ENCODE peak calls at places on chromosomes 2 and 18, in ten cellular contexts. One of them, this sample, is unnamed.

GRCh38 chr2:128557841-128558241 is 239.2 kb upstream of the HS6ST1 start:
- DNase-seq in breast epithelium: no peak
- DNase-seq in right lobe of liver: no peak
- DNase-seq in body of pancreas: peak
- DNase-seq in choroid plexus epithelial cell: peak
- DNase-seq in GM12865: no peak
- DNase-seq in psoas muscle: no peak
- DNase-seq in lower lobe of right lung: no peak
- DNase-seq in keratinocyte: no peak
- DNase-seq in AG04450: no peak
- DNase-seq in this sample: peak

GRCh38 chr2:207390302-207391095 is 139.3 kb upstream of the CREB1 start:
- DNase-seq in breast epithelium: no peak
- DNase-seq in right lobe of liver: no peak
- DNase-seq in body of pancreas: no peak
- DNase-seq in choroid plexus epithelial cell: no peak
- DNase-seq in GM12865: no peak
- DNase-seq in psoas muscle: no peak
- DNase-seq in lower lobe of right lung: no peak
- DNase-seq in keratinocyte: no peak
- DNase-seq in AG04450: no peak
- DNase-seq in this sample: no peak

GRCh38 chr2:26946841-26947784 is 23.3 kb upstream of the MAPRE3 start:
- DNase-seq in breast epithelium: no peak
- DNase-seq in right lobe of liver: peak
- DNase-seq in body of pancreas: peak
- DNase-seq in choroid plexus epithelial cell: peak
- DNase-seq in GM12865: no peak
- DNase-seq in psoas muscle: no peak
- DNase-seq in lower lobe of right lung: peak
- DNase-seq in keratinocyte: no peak
- DNase-seq in AG04450: no peak
- DNase-seq in this sample: peak

GRCh38 chr2:241854342-241855244 is 4.1 kb downstream of the PDCD1 start:
- DNase-seq in breast epithelium: peak
- DNase-seq in right lobe of liver: peak
- DNase-seq in body of pancreas: no peak
- DNase-seq in choroid plexus epithelial cell: peak
- DNase-seq in GM12865: no peak
- DNase-seq in psoas muscle: no peak
- DNase-seq in lower lobe of right lung: peak
- DNase-seq in keratinocyte: no peak
- DNase-seq in AG04450: no peak
- DNase-seq in this sample: no peak

GRCh38 chr18:34834897-34835296 is 124.8 kb downstream of the DTNA start:
- DNase-seq in breast epithelium: no peak
- DNase-seq in right lobe of liver: no peak
- DNase-seq in body of pancreas: no peak
- DNase-seq in choroid plexus epithelial cell: peak
- DNase-seq in GM12865: peak
- DNase-seq in psoas muscle: no peak
- DNase-seq in lower lobe of right lung: no peak
- DNase-seq in keratinocyte: no peak
- DNase-seq in AG04450: no peak
- DNase-seq in this sample: peak

GRCh38 chr18:30625961-30626360 is 416.6 kb downstream of the DSC3 start:
- DNase-seq in breast epithelium: no peak
- DNase-seq in right lobe of liver: no peak
- DNase-seq in body of pancreas: no peak
- DNase-seq in choroid plexus epithelial cell: no peak
- DNase-seq in GM12865: no peak
- DNase-seq in psoas muscle: no peak
- DNase-seq in lower lobe of right lung: no peak
- DNase-seq in keratinocyte: no peak
- DNase-seq in AG04450: no peak
- DNase-seq in this sample: no peak

GRCh38 chr2:102147935-102148334 is 5.4 kb downstream of the IL1R1 start:
- DNase-seq in breast epithelium: no peak
- DNase-seq in right lobe of liver: no peak
- DNase-seq in body of pancreas: no peak
- DNase-seq in choroid plexus epithelial cell: peak
- DNase-seq in GM12865: peak
- DNase-seq in psoas muscle: no peak
- DNase-seq in lower lobe of right lung: no peak
- DNase-seq in keratinocyte: no peak
- DNase-seq in AG04450: no peak
- DNase-seq in this sample: peak

GRCh38 chr2:62292190-62292589 is 96.3 kb downstream of the B3GNT2 start:
- DNase-seq in breast epithelium: no peak
- DNase-seq in right lobe of liver: no peak
- DNase-seq in body of pancreas: peak
- DNase-seq in choroid plexus epithelial cell: peak
- DNase-seq in GM12865: peak
- DNase-seq in psoas muscle: no peak
- DNase-seq in lower lobe of right lung: no peak
- DNase-seq in keratinocyte: no peak
- DNase-seq in AG04450: no peak
- DNase-seq in this sample: peak

GRCh38 chr2:171522804-171523338 is 597 bp downstream of the CYBRD1 start:
- DNase-seq in breast epithelium: peak
- DNase-seq in right lobe of liver: peak
- DNase-seq in body of pancreas: no peak
- DNase-seq in choroid plexus epithelial cell: peak
- DNase-seq in GM12865: peak
- DNase-seq in psoas muscle: peak
- DNase-seq in lower lobe of right lung: peak
- DNase-seq in keratinocyte: no peak
- DNase-seq in AG04450: no peak
- DNase-seq in this sample: peak

DNA sequence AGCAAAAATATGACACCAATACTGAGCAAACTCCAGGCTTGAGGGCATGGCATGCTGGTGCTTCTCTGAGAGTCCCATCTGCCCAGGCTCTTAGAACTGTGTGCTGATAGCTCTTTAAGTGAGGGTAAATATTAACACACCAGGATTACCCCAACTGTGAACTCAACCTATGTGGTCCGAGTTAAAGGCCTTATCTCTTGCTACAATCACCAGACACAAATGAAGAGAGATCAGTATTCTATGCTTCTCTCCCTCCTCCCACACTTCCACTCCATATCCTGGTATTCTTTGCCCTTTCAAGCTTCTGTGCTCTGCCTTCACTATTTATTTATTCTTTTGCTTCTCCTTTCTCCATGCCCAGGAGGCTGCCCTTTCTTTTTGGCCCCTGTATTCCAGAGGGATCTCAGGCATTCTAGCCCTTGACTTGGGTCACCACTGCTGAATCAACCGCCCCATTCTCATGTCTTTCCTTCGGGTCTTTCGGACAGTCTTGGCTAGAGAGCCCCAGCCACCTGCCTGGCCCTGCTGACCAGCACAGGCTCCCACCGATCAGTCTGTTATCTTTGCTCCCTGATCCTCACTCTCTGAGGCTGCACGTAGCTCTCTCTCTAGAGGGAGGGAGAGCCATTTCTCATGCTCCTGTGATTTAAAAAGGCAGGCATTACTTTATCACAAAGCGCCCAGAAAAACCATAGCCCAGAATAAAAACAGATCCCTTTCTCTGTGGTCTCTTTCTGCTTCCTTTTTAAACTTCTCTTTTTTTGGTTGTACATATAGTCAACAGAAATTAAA is 17.2 kb upstream of the HK2 start:
- DNase-seq in breast epithelium: no peak
- DNase-seq in right lobe of liver: no peak
- DNase-seq in body of pancreas: no peak
- DNase-seq in choroid plexus epithelial cell: no peak
- DNase-seq in GM12865: no peak
- DNase-seq in psoas muscle: no peak
- DNase-seq in lower lobe of right lung: no peak
- DNase-seq in keratinocyte: no peak
- DNase-seq in AG04450: no peak
- DNase-seq in this sample: no peak
- H3K4me3 ChIP-seq in breast epithelium: no peak
- H3K4me3 ChIP-seq in right lobe of liver: no peak
- H3K4me3 ChIP-seq in body of pancreas: no peak
- H3K4me3 ChIP-seq in choroid plexus epithelial cell: no peak
- H3K4me3 ChIP-seq in GM12865: no peak
- H3K4me3 ChIP-seq in psoas muscle: no peak
- H3K4me3 ChIP-seq in lower lobe of right lung: no peak
- H3K4me3 ChIP-seq in keratinocyte: no peak
- H3K4me3 ChIP-seq in AG04450: no peak
- H3K4me3 ChIP-seq in this sample: no peak

DNA sequence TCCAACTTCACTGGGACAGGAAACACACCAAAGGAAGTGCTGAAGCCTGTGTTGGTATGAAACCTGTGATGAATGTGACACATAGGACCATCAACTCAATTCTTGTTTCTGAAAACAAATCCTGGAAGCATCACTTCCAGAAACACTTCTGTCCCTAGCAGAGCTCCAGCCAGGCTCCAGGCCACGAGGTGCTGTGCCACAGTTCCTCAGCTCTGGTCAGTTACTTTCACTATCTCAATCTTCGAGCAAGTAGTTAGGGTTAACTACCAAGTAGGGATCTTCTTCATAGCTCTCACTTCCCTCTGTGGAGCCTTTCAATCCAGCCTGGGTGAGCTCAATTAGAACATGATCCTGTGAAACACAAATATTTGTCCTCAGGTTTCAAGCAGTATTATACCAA is 3.6 kb upstream of the LCT start:
- DNase-seq in breast epithelium: no peak
- DNase-seq in right lobe of liver: no peak
- DNase-seq in body of pancreas: no peak
- DNase-seq in choroid plexus epithelial cell: peak
- DNase-seq in GM12865: peak
- DNase-seq in psoas muscle: no peak
- DNase-seq in lower lobe of right lung: no peak
- DNase-seq in keratinocyte: no peak
- DNase-seq in AG04450: no peak
- DNase-seq in this sample: peak
- H3K4me3 ChIP-seq in breast epithelium: no peak
- H3K4me3 ChIP-seq in right lobe of liver: no peak
- H3K4me3 ChIP-seq in body of pancreas: no peak
- H3K4me3 ChIP-seq in choroid plexus epithelial cell: no peak
- H3K4me3 ChIP-seq in GM12865: no peak
- H3K4me3 ChIP-seq in psoas muscle: no peak
- H3K4me3 ChIP-seq in lower lobe of right lung: peak
- H3K4me3 ChIP-seq in keratinocyte: no peak
- H3K4me3 ChIP-seq in AG04450: no peak
- H3K4me3 ChIP-seq in this sample: no peak

GRCh38 chr2:239836021-239836765 is 188.9 kb downstream of the NDUFA10 start:
- DNase-seq in breast epithelium: peak
- DNase-seq in right lobe of liver: no peak
- DNase-seq in body of pancreas: no peak
- DNase-seq in choroid plexus epithelial cell: no peak
- DNase-seq in GM12865: no peak
- DNase-seq in psoas muscle: no peak
- DNase-seq in lower lobe of right lung: no peak
- DNase-seq in keratinocyte: no peak
- DNase-seq in AG04450: no peak
- DNase-seq in this sample: no peak
- H3K4me3 ChIP-seq in breast epithelium: no peak
- H3K4me3 ChIP-seq in right lobe of liver: no peak
- H3K4me3 ChIP-seq in body of pancreas: no peak
- H3K4me3 ChIP-seq in choroid plexus epithelial cell: no peak
- H3K4me3 ChIP-seq in GM12865: no peak
- H3K4me3 ChIP-seq in psoas muscle: no peak
- H3K4me3 ChIP-seq in lower lobe of right lung: no peak
- H3K4me3 ChIP-seq in keratinocyte: no peak
- H3K4me3 ChIP-seq in AG04450: no peak
- H3K4me3 ChIP-seq in this sample: no peak

GRCh38 chr2:132416996-132417395 is 391 bp downstream of the GPR39 start:
- DNase-seq in breast epithelium: no peak
- DNase-seq in right lobe of liver: no peak
- DNase-seq in body of pancreas: peak
- DNase-seq in choroid plexus epithelial cell: no peak
- DNase-seq in GM12865: no peak
- DNase-seq in psoas muscle: no peak
- DNase-seq in lower lobe of right lung: no peak
- DNase-seq in keratinocyte: no peak
- DNase-seq in AG04450: no peak
- DNase-seq in this sample: no peak

GRCh38 chr2:132415256-132416079 is 1.1 kb upstream of the GPR39 start:
- DNase-seq in breast epithelium: peak
- DNase-seq in right lobe of liver: no peak
- DNase-seq in body of pancreas: no peak
- DNase-seq in choroid plexus epithelial cell: peak
- DNase-seq in GM12865: no peak
- DNase-seq in psoas muscle: no peak
- DNase-seq in lower lobe of right lung: no peak
- DNase-seq in keratinocyte: no peak
- DNase-seq in AG04450: no peak
- DNase-seq in this sample: peak

GRCh38 chr2:132417430-132418035 is 928 bp downstream of the GPR39 start:
- DNase-seq in breast epithelium: no peak
- DNase-seq in right lobe of liver: no peak
- DNase-seq in body of pancreas: peak
- DNase-seq in choroid plexus epithelial cell: no peak
- DNase-seq in GM12865: no peak
- DNase-seq in psoas muscle: no peak
- DNase-seq in lower lobe of right lung: no peak
- DNase-seq in keratinocyte: no peak
- DNase-seq in AG04450: no peak
- DNase-seq in this sample: no peak

GRCh38 chr2:132412021-132412420 is 4.6 kb upstream of the GPR39 start:
- DNase-seq in breast epithelium: no peak
- DNase-seq in right lobe of liver: no peak
- DNase-seq in body of pancreas: no peak
- DNase-seq in choroid plexus epithelial cell: no peak
- DNase-seq in GM12865: no peak
- DNase-seq in psoas muscle: no peak
- DNase-seq in lower lobe of right lung: no peak
- DNase-seq in keratinocyte: no peak
- DNase-seq in AG04450: no peak
- DNase-seq in this sample: no peak

DNA sequence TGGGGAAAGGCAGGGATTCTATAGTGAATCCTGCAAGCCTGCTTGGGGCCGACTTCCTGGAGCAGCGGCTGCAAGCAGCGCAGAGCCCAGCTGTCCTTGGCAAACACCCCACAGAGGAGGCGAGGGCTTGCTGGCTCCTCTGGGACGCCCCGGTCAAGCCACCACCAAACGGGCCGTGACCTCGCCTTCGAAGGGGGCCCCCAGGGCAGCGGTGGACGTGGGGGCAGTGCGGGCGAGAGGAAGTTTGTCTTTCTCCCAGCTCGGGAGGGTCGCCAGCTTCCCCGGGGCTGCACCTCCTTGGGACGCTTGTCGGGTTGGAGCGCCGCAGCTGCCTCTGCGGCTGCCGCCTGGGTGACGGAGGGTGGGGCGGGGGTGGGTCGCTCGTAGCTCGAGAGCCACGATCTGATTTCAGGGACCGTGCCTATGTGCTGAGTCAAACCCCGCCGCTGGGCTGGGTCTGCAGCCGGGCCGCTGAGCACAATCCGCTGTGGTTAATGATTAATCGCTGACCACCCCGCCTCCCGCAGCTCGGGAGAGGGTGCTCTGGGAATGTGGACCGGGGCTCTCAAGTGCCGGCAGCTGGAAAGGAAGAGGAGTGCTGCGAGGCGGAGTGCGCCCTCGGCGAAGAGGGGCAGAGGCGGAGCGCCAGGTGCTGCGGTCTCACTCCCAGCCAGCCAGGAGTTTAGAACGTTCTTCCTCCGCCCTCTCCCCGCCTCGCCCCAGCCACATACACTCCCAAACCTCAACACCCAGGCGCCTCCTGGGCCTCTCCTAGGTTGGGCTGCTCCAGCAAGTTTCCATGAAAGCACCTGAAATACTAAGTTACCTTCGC is at the start of gene GPR39:
- DNase-seq in breast epithelium: peak
- DNase-seq in right lobe of liver: peak
- DNase-seq in body of pancreas: peak
- DNase-seq in choroid plexus epithelial cell: peak
- DNase-seq in GM12865: no peak
- DNase-seq in psoas muscle: peak
- DNase-seq in lower lobe of right lung: peak
- DNase-seq in keratinocyte: peak
- DNase-seq in AG04450: peak
- DNase-seq in this sample: peak
- H3K4me3 ChIP-seq in breast epithelium: peak
- H3K4me3 ChIP-seq in right lobe of liver: peak
- H3K4me3 ChIP-seq in body of pancreas: peak
- H3K4me3 ChIP-seq in choroid plexus epithelial cell: peak
- H3K4me3 ChIP-seq in GM12865: no peak
- H3K4me3 ChIP-seq in psoas muscle: peak
- H3K4me3 ChIP-seq in lower lobe of right lung: peak
- H3K4me3 ChIP-seq in keratinocyte: peak
- H3K4me3 ChIP-seq in AG04450: peak
- H3K4me3 ChIP-seq in this sample: peak